ENCODE peak calls at places on chromosomes 1 and 21, in eight cellular contexts. Z, X, J, N, U, W, H and E are unnamed samples.

GRCh38 chr1:214581785-214582184 is 21.2 kb upstream of the CENPF start:
- DNase-seq in Z (peak; percentile 91), X (peak; percentile 97), J (no peak), N (no peak), U (no peak), W (no peak), H (peak; percentile 93), E (no peak)

GRCh38 chr1:222754386-222755139 is 17.6 kb downstream of the FAM177B start:
- DNase-seq in Z (peak; percentile 99), X (peak; percentile 84), J (peak; percentile 32), N (no peak), U (no peak), W (no peak), H (peak; percentile 85), E (no peak)

GRCh38 chr1:29513357-29513756 is 277.0 kb downstream of the PTPRU start:
- DNase-seq in Z (peak; percentile 89), X (peak; percentile 79), J (no peak), N (peak; percentile 60), U (peak; percentile 72), W (peak; percentile 30), H (peak; percentile 67), E (no peak)

GRCh38 chr1:156627313-156627880 is 8.2 kb downstream of the HAPLN2 start:
- DNase-seq in Z (peak; percentile 59), X (peak; percentile 68), J (no peak), N (peak; percentile 60), U (peak; percentile 82), W (no peak), H (peak; percentile 57), E (no peak)

GRCh38 chr21:39644069-39644468 is 31.3 kb downstream of the B3GALT5 start:
- DNase-seq in Z (no peak), X (no peak), J (no peak), N (no peak), U (no peak), W (no peak), H (no peak), E (no peak)

GRCh38 chr1:54871275-54872040 is 15.5 kb downstream of the DHCR24 start:
- DNase-seq in Z (no peak), X (no peak), J (no peak), N (no peak), U (no peak), W (no peak), H (no peak), E (no peak)

GRCh38 chr1:64598100-64598571 is 128.2 kb downstream of the CACHD1 start:
- DNase-seq in Z (peak; percentile 83), X (peak; percentile 85), J (no peak), N (no peak), U (no peak), W (no peak), H (peak; percentile 75), E (no peak)

GRCh38 chr1:70864302-70864701 is 183.3 kb downstream of the PTGER3 start:
- DNase-seq in Z (peak; percentile 76), X (peak; percentile 7), J (no peak), N (no peak), U (no peak), W (no peak), H (no peak), E (no peak)

GRCh38 chr1:11779715-11780379 is 17.9 kb downstream of the C1orf167 start:
- DNase-seq in Z (no peak), X (no peak), J (no peak), N (no peak), U (no peak), W (no peak), H (no peak), E (no peak)

GRCh38 chr1:7252411-7253117 is 467.3 kb downstream of the CAMTA1 start:
- DNase-seq in Z (no peak), X (no peak), J (no peak), N (no peak), U (no peak), W (no peak), H (no peak), E (no peak)

GRCh38 chr21:15195768-15196167 is 131.0 kb upstream of the NRIP1 start:
- DNase-seq in Z (no peak), X (no peak), J (no peak), N (no peak), U (no peak), W (no peak), H (no peak), E (no peak)

GRCh38 chr1:211333906-211334305 is 7.3 kb downstream of the TRAF5 start:
- DNase-seq in Z (no peak), X (peak; percentile 27), J (no peak), N (no peak), U (no peak), W (no peak), H (no peak), E (no peak)

GRCh38 chr21:45889961-45890360 is 91.6 kb upstream of the COL6A1 start:
- DNase-seq in Z (peak; percentile 26), X (no peak), J (no peak), N (no peak), U (peak; percentile 36), W (no peak), H (no peak), E (no peak)

GRCh38 chr1:218488531-218488930 is 143.4 kb downstream of the TGFB2 start:
- DNase-seq in Z (no peak), X (peak; percentile 29), J (no peak), N (no peak), U (no peak), W (no peak), H (no peak), E (no peak)

GRCh38 chr1:95116666-95117206 is 419 bp upstream of the TLCD4 start:
- DNase-seq in Z (peak; percentile 59), X (peak; percentile 81), J (peak; percentile 55), N (peak; percentile 83), U (peak; percentile 66), W (no peak), H (peak; percentile 46), E (no peak)

GRCh38 chr1:84539972-84540371 is 33.6 kb upstream of the GNG5 start:
- DNase-seq in Z (peak; percentile 10), X (no peak), J (no peak), N (no peak), U (no peak), W (no peak), H (no peak), E (no peak)

GRCh38 chr21:43692949-43693348 is 26.0 kb upstream of the PDXK start:
- DNase-seq in Z (no peak), X (no peak), J (no peak), N (no peak), U (no peak), W (no peak), H (no peak), E (no peak)